ENCODE peak calls at places on chromosomes 7 and 10, in seven cellular contexts. E, I, O, F, Z, P and V are unnamed samples.

GRCh38 chr7:108384721-108385483 is 71.3 kb downstream of the NRCAM start:
- DNase-seq in E (no peak), I (no peak), O (no peak), F (peak), Z (peak), P (no peak), V (no peak)

GRCh38 chr10:21509391-21510217 is 15.9 kb downstream of the SKIDA1 start:
- DNase-seq in E (no peak), I (no peak), O (peak), F (peak), Z (no peak), P (no peak), V (peak)

GRCh38 chr7:107390921-107391320 is 78.9 kb upstream of the GPR22 start:
- DNase-seq in E (no peak), I (no peak), O (no peak), F (peak), Z (no peak), P (peak), V (peak)

GRCh38 chr10:21758239-21758638 is 224.2 kb downstream of the MLLT10 start:
- DNase-seq in E (no peak), I (no peak), O (no peak), F (no peak), Z (no peak), P (no peak), V (no peak)

GRCh38 chr10:23368816-23369640 is 24.4 kb upstream of the C10orf67 start:
- DNase-seq in E (no peak), I (peak), O (no peak), F (no peak), Z (no peak), P (no peak), V (no peak)

GRCh38 chr10:133307776-133308430 is 769 bp downstream of the TUBGCP2 start:
- DNase-seq in E (no peak), I (peak), O (peak), F (peak), Z (peak), P (peak), V (peak)

GRCh38 chr7:139548302-139549028 is 25.0 kb downstream of the CLEC2L start:
- DNase-seq in E (no peak), I (no peak), O (no peak), F (no peak), Z (no peak), P (no peak), V (no peak)

GRCh38 chr10:97810476-97810875 is 38.7 kb upstream of the SFRP5 start:
- DNase-seq in E (peak), I (no peak), O (peak), F (no peak), Z (peak), P (no peak), V (no peak)

GRCh38 chr7:112781110-112781509 is 9.1 kb downstream of the TMEM168 start:
- DNase-seq in E (no peak), I (no peak), O (no peak), F (no peak), Z (no peak), P (no peak), V (no peak)

GRCh38 chr7:103880201-103880600 is 109.3 kb downstream of the RELN start:
- DNase-seq in E (no peak), I (no peak), O (no peak), F (no peak), Z (no peak), P (no peak), V (no peak)

GRCh38 chr10:52261362-52261761 is 52.7 kb upstream of the DKK1 start:
- DNase-seq in E (no peak), I (no peak), O (no peak), F (no peak), Z (peak), P (no peak), V (no peak)

GRCh38 chr10:128416231-128416630 is 290.0 kb upstream of the MKI67 start:
- DNase-seq in E (no peak), I (no peak), O (no peak), F (no peak), Z (no peak), P (no peak), V (no peak)

GRCh38 chr10:34808789-34809745 is 6.0 kb downstream of the PARD3 start:
- DNase-seq in E (no peak), I (peak), O (peak), F (peak), Z (no peak), P (peak), V (peak)

GRCh38 chr10:60524541-60524940 is 134.9 kb upstream of the ANK3 start:
- DNase-seq in E (no peak), I (no peak), O (peak), F (no peak), Z (no peak), P (no peak), V (no peak)

GRCh38 chr10:8873310-8873709 is 818.8 kb downstream of the GATA3 start:
- DNase-seq in E (no peak), I (no peak), O (no peak), F (peak), Z (peak), P (peak), V (no peak)

GRCh38 chr10:11403116-11403515 is 208.3 kb downstream of the USP6NL start:
- DNase-seq in E (no peak), I (no peak), O (no peak), F (no peak), Z (no peak), P (no peak), V (no peak)

GRCh38 chr10:130047336-130047735 is 63.3 kb downstream of the C10orf143 start:
- DNase-seq in E (no peak), I (no peak), O (no peak), F (no peak), Z (no peak), P (no peak), V (no peak)

DNA sequence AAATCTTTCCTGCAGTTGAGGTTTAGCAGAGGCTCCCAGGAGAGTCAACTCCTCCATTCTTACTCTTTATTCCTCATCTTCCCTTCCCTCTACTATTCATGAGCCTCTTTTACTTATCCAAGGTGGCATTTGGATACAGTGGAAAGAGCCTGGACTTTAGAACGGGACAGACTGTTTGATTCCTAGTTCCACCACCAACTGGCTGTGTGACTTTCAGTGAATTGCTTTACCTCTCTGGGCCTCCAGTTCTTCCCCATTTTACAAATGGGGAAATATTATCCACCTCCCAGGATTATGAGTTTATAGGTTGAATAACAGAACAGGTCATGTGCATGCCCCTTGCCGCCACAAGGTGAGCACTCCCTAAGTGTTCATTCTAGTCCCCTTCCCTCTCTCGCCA is 49.9 kb downstream of the ZNF503 start:
- DNase-seq in E (no peak), I (no peak), O (no peak), F (no peak), Z (no peak), P (no peak), V (no peak)
- TF ChIP-seq EZH2 in E (no peak), I (no peak), O (no peak), F (no peak), Z (no peak), P (no peak), V (no peak)

GRCh38 chr7:129332354-129333056 is 101.7 kb upstream of the STRIP2 start:
- DNase-seq in E (no peak), I (no peak), O (peak), F (no peak), Z (peak), P (no peak), V (no peak)
- TF ChIP-seq EZH2phosphoT487 in E (no peak), I (no peak), O (no peak), F (no peak), Z (no peak), P (no peak), V (no peak)

DNA sequence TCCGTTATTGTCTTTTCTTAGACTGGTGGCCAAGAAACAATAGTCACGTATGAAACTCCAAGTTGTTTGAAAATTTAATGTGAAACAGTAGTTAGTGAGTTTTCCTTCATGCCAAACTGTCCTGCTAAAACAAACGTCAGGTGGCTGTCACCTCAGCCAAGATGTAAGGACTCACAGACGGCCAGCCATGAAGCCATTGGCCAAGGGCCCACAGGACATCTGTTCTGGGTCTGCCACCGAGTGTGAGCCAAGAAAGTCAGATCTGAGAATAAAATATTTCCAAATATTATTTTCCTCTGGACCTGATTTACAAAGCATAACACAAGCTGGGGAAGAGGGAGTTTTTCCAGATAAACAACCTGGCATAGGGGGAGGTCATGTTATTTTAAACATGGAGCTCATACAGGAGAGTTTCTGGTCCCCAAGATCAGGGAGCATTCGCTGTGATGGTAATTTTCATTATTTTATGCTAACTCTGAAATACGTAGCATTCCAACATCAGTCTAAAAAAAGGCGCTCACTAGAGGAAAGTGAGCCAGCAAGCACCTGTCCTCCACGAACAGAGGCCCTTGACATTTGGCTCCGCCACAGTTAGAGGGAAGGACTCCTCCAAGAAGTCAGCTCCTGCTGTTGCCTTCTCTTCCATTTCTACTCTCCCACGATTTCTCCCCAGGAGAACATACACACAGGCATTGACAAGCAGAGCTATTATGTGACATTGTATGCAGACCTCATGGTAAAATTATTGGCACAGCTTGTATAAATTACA is 38.9 kb upstream of the LANCL2 start:
- DNase-seq in E (no peak), I (no peak), O (no peak), F (no peak), Z (no peak), P (no peak), V (no peak)
- H3K27ac ChIP-seq in E (no peak), I (no peak), O (no peak), F (no peak), Z (no peak), P (no peak), V (no peak)

DNA sequence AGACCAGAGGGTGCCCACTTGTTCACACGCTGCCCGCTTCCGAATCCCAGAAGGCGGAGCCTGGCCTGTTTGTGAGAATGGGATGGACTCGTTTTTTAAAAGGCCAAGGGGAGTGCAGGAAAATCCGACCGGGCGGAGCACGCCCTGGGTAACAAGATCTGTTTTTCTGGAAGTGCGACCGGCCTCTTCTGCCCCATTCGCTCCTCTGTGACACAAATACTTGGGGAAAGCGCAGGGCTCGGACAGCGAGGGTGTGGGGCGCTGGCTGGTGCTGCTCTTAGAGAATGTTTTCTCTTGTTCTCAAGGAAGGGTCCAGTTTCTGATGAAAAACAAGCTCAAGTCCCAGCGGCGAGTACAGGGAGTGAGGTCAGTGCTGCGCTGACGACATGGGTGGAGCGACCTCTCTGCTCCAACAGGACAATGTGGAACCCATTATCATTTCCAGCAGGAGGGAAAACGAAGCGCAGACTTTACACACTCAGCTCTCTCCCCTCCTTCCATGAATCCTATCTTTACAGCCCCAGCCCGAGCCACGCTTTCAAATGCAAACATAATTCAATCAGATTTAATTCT is 1.3 kb downstream of the RADIL start:
- DNase-seq in E (no peak), I (no peak), O (peak), F (peak), Z (peak), P (peak), V (peak)
- TF ChIP-seq EZH2 in E (no peak), I (no peak), O (no peak), F (no peak), Z (no peak), P (no peak), V (no peak)

GRCh38 chr10:48366261-48366660 is 59.8 kb downstream of the MAPK8 start:
- DNase-seq in E (no peak), I (no peak), O (no peak), F (no peak), Z (peak), P (no peak), V (no peak)

GRCh38 chr10:48364659-48365405 is 58.4 kb downstream of the MAPK8 start:
- DNase-seq in E (no peak), I (no peak), O (peak), F (no peak), Z (peak), P (peak), V (no peak)

GRCh38 chr10:48365668-48366067 is 59.2 kb downstream of the MAPK8 start:
- DNase-seq in E (no peak), I (no peak), O (peak), F (no peak), Z (peak), P (no peak), V (no peak)

GRCh38 chr10:48361201-48361600 is 54.7 kb downstream of the MAPK8 start:
- DNase-seq in E (no peak), I (no peak), O (no peak), F (no peak), Z (no peak), P (no peak), V (no peak)

DNA sequence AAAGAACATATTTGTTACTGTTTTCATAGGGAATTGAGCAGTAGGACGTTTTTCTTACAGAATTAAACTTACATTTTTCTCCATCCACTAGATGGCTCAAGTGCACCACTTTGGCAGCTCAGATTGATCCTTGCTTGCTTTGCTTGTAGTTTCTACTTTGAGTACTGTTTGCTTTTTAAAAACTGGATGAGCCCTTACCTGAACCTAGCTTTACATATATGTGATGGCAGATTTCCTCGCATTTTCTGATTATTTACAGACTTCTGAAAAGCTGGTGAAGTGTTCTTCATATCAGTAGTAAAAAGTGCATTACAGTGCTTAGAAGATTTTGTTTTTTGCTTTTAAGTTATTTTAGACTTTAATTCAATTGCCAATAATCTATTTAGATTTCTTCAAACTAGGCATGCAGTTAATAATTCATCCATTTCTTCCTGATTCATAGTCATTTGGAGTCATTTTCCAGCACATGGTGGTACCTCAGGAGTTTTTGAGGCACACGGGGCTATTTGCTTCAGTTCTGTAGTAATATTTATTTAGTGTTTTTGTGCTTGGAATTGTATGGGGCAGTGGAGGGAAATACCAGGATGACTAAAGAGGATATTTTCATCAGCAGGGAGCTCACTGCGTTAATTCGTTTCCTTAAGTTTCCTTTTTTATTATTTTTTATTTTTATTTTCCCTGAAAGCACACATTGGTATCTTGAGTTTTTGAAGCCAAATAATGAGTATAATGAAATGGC is 57.3 kb downstream of the MAPK8 start:
- DNase-seq in E (peak), I (peak), O (peak), F (peak), Z (peak), P (peak), V (peak)
- TF ChIP-seq EZH2phosphoT487 in E (no peak), I (no peak), O (no peak), F (no peak), Z (no peak), P (no peak), V (no peak)

GRCh38 chr10:122343135-122343800 is 31.2 kb upstream of the PLEKHA1 start:
- DNase-seq in E (no peak), I (no peak), O (no peak), F (no peak), Z (no peak), P (no peak), V (no peak)
- H3K27ac ChIP-seq in E (no peak), I (no peak), O (no peak), F (no peak), Z (no peak), P (no peak), V (no peak)

DNA sequence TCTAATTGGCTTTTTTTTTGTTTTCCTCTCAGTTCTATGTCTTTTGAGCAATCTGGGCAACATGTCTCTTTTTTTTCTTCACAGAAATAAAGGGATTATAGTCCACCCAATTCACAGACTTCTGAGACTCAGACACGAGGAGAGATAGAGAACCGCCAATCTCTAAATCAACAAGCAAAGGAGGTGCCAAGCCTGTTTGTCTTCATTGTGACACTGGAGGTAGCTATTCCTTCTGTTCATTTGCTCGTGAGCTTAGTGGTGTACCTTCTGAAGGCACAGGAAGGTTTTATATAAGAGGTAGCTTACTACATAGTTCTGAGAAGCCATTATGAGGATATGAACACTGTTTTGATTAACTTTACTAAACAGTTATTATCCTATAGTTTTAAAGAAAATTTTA is 6.1 kb downstream of the EPHB6 start:
- DNase-seq in E (no peak), I (no peak), O (no peak), F (no peak), Z (no peak), P (no peak), V (no peak)
- TF ChIP-seq EZH2 in E (no peak), I (no peak), O (no peak), F (no peak), Z (no peak), P (no peak), V (no peak)